ENCODE peak calls at places on chromosomes 12 and 14, in eight cellular contexts. F is stomach, Y is HepG2, Z is K562, Q is GM12892, X is breast epithelium, B is GM23338, G is GM12891. N is an unnamed sample.

GRCh38 chr12:69401940-69402339 is 42.4 kb downstream of the YEATS4 start:
- DNase-seq in F (no peak), Y (no peak), G (no peak), B (no peak), Z (no peak), Q (no peak), X (no peak), N (no peak)

GRCh38 chr12:89067436-89067835 is 284.9 kb downstream of the DUSP6 start:
- DNase-seq in X (no peak), F (no peak), Z (no peak), B (no peak), Y (no peak), Q (no peak), G (no peak), N (no peak)

GRCh38 chr14:81435578-81436295 is 35.6 kb upstream of the STON2 start:
- DNase-seq in B (peak; percentile 79), X (no peak), Q (peak; percentile 21), F (peak; percentile 41), G (peak; percentile 33), Z (peak; percentile 72), Y (peak; percentile 55), N (peak; percentile 29)

GRCh38 chr12:131415781-131416180 is 295.1 kb upstream of the SFSWAP start:
- DNase-seq in Z (peak; percentile 96), B (peak; percentile 60), G (no peak), F (no peak), X (no peak), Y (no peak), Q (no peak), N (no peak)

GRCh38 chr12:66143868-66144267 is 13.3 kb upstream of the LLPH start:
- DNase-seq in X (no peak), F (no peak), B (no peak), Y (no peak), Z (no peak), Q (no peak), G (no peak), N (no peak)

GRCh38 chr14:61568572-61569011 is 126.7 kb upstream of the HIF1A start:
- DNase-seq in B (peak; percentile 72), F (peak; percentile 72), Z (no peak), G (peak; percentile 65), Q (peak; percentile 66), Y (no peak), X (no peak), N (no peak)

GRCh38 chr12:95674631-95675030 is 115.9 kb downstream of the NTN4 start:
- DNase-seq in G (no peak), X (no peak), Q (no peak), Z (no peak), Y (peak; percentile 15), F (no peak), B (no peak), N (peak; percentile 87)

GRCh38 chr12:57451233-57451778 is 3.8 kb upstream of the INHBE start:
- DNase-seq in G (no peak), X (no peak), Y (peak; percentile 94), B (no peak), Q (no peak), F (no peak), Z (no peak), N (no peak)

GRCh38 chr12:132566551-132567131 is 43.7 kb downstream of the LRCOL1 start:
- DNase-seq in Y (no peak), Q (no peak), B (no peak), G (no peak), X (no peak), F (no peak), Z (no peak), N (no peak)

GRCh38 chr12:121388421-121388981 is 11.4 kb upstream of the RNF34 start:
- DNase-seq in G (no peak), B (no peak), X (no peak), Z (no peak), F (no peak), Q (no peak), Y (peak; percentile 66), N (peak; percentile 38)

GRCh38 chr12:24066865-24067264 is 117.4 kb upstream of the SOX5 start:
- DNase-seq in Z (no peak), Q (no peak), F (no peak), Y (no peak), X (no peak), B (no peak), G (no peak), N (peak; percentile 66)

GRCh38 chr12:73308747-73309146 is 1036.6 kb downstream of the TRHDE start:
- DNase-seq in Q (no peak), Y (no peak), X (no peak), Z (no peak), B (no peak), F (no peak), G (no peak), N (no peak)

GRCh38 chr14:60648934-60649814 is at the start of gene SIX1:
- DNase-seq in F (peak; percentile 75), B (peak; percentile 97), Q (no peak), X (no peak), Y (peak; percentile 77), Z (peak; percentile 73), G (peak; percentile 68), N (peak; percentile 83)

GRCh38 chr14:88835661-88836060 is 11.2 kb downstream of the TTC8 start:
- DNase-seq in B (no peak), Y (no peak), F (no peak), Q (no peak), Z (no peak), X (no peak), G (no peak), N (peak; percentile 46)

GRCh38 chr14:45939572-45939971 is 686.6 kb upstream of the MIS18BP1 start:
- DNase-seq in Q (no peak), F (no peak), G (no peak), B (no peak), Y (no peak), Z (no peak), X (no peak), N (no peak)

GRCh38 chr12:115335594-115335993 is 651.6 kb upstream of the TBX3 start:
- DNase-seq in Q (no peak), Y (no peak), X (no peak), F (no peak), B (no peak), Z (no peak), G (no peak), N (no peak)

GRCh38 chr12:26251600-26251999 is 56.2 kb downstream of the SSPN start:
- DNase-seq in Z (no peak), B (no peak), X (no peak), Q (no peak), F (no peak), Y (no peak), G (no peak), N (no peak)

GRCh38 chr14:98937021-98937420 is 335.0 kb downstream of the BCL11B start:
- DNase-seq in B (no peak), F (no peak), G (no peak), Z (no peak), Q (no peak), X (no peak), Y (no peak), N (no peak)

DNA sequence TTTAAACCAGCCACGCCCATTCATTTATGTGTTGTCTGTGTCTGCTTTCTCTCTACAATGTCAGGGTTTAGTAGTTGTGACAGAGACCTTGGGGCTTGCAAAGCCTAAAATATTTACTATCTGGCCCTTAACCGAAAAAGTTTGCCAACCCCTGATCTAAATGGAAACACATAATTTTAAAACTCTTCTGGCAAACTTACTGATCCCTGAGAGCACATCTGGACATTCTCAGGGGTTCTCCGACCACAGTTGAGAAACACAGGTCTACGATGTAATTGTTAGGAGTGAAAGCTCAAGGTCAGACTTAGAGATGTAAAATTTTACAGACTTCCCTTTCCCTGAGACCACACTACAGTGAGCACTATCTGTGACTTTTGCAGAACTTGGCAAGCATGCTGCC is 21.4 kb downstream of the TMTC2 start:
- DNase-seq in Y (no peak), G (no peak), Q (no peak), X (no peak), B (no peak), Z (no peak), F (no peak), N (no peak)
- TF ChIP-seq POLR2AphosphoS5 in Y (no peak), G (no peak), Q (no peak), X (no peak), B (no peak), Z (no peak), F (no peak), N (no peak)

DNA sequence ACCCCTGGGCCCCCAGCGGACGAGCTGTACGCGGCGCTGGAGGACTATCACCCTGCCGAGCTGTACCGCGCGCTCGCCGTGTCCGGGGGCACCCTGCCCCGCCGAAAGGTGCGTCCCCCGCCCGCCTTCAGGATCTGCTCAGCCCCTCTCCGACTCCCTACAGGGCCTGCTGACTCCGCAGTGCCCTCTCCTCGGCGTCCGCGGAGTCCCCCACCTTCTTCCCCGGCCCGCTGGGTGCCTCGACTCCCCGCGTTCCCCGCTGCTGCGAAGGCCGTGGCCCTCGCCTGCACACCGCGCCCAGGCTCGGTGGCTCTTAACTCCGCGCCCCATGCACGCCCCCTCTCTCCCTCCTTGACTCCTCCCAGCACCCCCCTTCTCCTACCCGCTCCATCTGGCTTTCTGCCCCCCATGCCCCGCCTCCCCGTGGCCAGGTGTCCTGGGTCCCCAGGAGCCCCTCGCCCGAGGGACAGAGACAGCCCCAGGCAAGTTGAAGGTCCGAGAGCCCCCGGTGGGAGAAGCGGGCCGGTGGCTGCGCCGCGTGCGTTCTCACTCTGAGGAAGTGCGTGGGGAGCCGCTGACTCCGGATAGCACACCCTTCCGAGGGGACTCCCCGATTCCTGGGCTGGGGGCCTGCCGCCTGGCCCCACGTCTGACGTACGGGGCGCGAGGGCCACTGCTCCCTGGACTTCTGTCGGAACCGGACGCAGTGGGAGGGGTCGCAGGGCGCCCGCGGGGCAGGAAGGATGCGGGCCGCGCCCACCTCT is 594 bp downstream of the TAMALIN start:
- DNase-seq in G (peak; percentile 60), F (peak; percentile 32), Z (no peak), B (peak; percentile 49), Q (no peak), X (no peak), Y (no peak), N (peak; percentile 47)
- TF ChIP-seq POLR2AphosphoS5 in G (no peak), F (peak; percentile 30), Z (no peak), B (no peak), Q (no peak), X (peak; percentile 8), Y (no peak), N (peak; percentile 14)

GRCh38 chr12:62196146-62196545 is 64.1 kb upstream of the USP15 start:
- DNase-seq in X (no peak), B (no peak), F (no peak), Z (no peak), G (no peak), Q (no peak), Y (no peak), N (no peak)
- TF ChIP-seq POLR2AphosphoS5 in X (no peak), B (no peak), F (no peak), Z (no peak), G (no peak), Q (no peak), Y (no peak), N (no peak)

GRCh38 chr12:32706337-32707024 is 27.4 kb downstream of the DNM1L start:
- DNase-seq in Z (no peak), X (no peak), G (no peak), F (no peak), B (no peak), Q (no peak), Y (no peak), N (no peak)
- TF ChIP-seq POLR2AphosphoS5 in Z (no peak), X (no peak), G (no peak), F (no peak), B (no peak), Q (no peak), Y (no peak), N (no peak)